ENCODE peak calls at places on chromosomes 12 and 14, in ten cellular contexts. G, E, M, I, C, L, P, Q, W and H are unnamed samples.

GRCh38 chr14:34650786-34651584 is 21.0 kb upstream of the SNX6 start:
- DNase-seq in G (no peak), E (peak; percentile 99), M (no peak), I (peak; percentile 99), C (peak; percentile 95), L (no peak), P (no peak), Q (peak; percentile 87), W (no peak), H (peak; percentile 97)

GRCh38 chr14:45650754-45651153 is 397.8 kb upstream of the MIS18BP1 start:
- DNase-seq in G (no peak), E (no peak), M (no peak), I (no peak), C (no peak), L (no peak), P (no peak), Q (no peak), W (no peak), H (no peak)

GRCh38 chr14:99562848-99563748 is 40.9 kb downstream of the CCDC85C start:
- DNase-seq in G (no peak), E (peak; percentile 76), M (peak; percentile 83), I (peak; percentile 84), C (no peak), L (no peak), P (peak; percentile 96), Q (peak; percentile 33), W (peak; percentile 96), H (peak; percentile 48)

GRCh38 chr12:11771356-11771755 is 121.9 kb downstream of the ETV6 start:
- DNase-seq in G (no peak), E (peak; percentile 73), M (no peak), I (peak; percentile 65), C (peak; percentile 27), L (no peak), P (no peak), Q (no peak), W (no peak), H (peak; percentile 75)

GRCh38 chr12:4270670-4271432 is 2.7 kb upstream of the CCND2 start:
- DNase-seq in G (peak; percentile 45), E (no peak), M (peak; percentile 47), I (no peak), C (peak; percentile 40), L (no peak), P (peak; percentile 82), Q (peak; percentile 19), W (no peak), H (no peak)

GRCh38 chr12:89707623-89707991 is 1.0 kb downstream of the ATP2B1 start:
- DNase-seq in G (no peak), E (no peak), M (no peak), I (no peak), C (no peak), L (peak; percentile 4), P (peak; percentile 59), Q (no peak), W (peak; percentile 28), H (no peak)

GRCh38 chr12:15088115-15088514 is 115.3 kb downstream of the PDE6H start:
- DNase-seq in G (no peak), E (no peak), M (no peak), I (no peak), C (no peak), L (no peak), P (no peak), Q (no peak), W (no peak), H (no peak)

GRCh38 chr12:120944645-120945217 is 33.6 kb upstream of the HNF1A start:
- DNase-seq in G (peak; percentile 31), E (peak; percentile 58), M (peak; percentile 41), I (peak; percentile 23), C (peak; percentile 35), L (peak; percentile 56), P (peak; percentile 85), Q (peak; percentile 58), W (no peak), H (peak; percentile 31)

GRCh38 chr12:96063046-96063445 is 27.7 kb upstream of the LTA4H start:
- DNase-seq in G (no peak), E (peak; percentile 47), M (no peak), I (peak; percentile 39), C (peak; percentile 35), L (no peak), P (no peak), Q (no peak), W (no peak), H (no peak)

GRCh38 chr12:96578526-96579125 is 89.2 kb downstream of the CFAP54 start:
- DNase-seq in G (no peak), E (peak; percentile 77), M (no peak), I (peak; percentile 67), C (peak; percentile 60), L (no peak), P (no peak), Q (peak; percentile 62), W (no peak), H (no peak)

GRCh38 chr12:132445884-132446471 is 44.0 kb upstream of the FBRSL1 start:
- DNase-seq in G (peak; percentile 37), E (peak; percentile 68), M (peak; percentile 47), I (peak; percentile 45), C (peak; percentile 72), L (peak; percentile 82), P (peak; percentile 93), Q (peak; percentile 91), W (no peak), H (peak; percentile 60)

GRCh38 chr12:5177731-5178130 is 134.1 kb downstream of the KCNA5 start:
- DNase-seq in G (no peak), E (no peak), M (no peak), I (no peak), C (peak; percentile 74), L (no peak), P (no peak), Q (peak; percentile 43), W (no peak), H (no peak)

GRCh38 chr14:23447634-23448353 is 12.3 kb upstream of the MYH7 start:
- DNase-seq in G (no peak), E (no peak), M (peak; percentile 83), I (no peak), C (no peak), L (no peak), P (no peak), Q (no peak), W (no peak), H (no peak)

GRCh38 chr14:70995671-70996070 is 88.4 kb downstream of the PCNX1 start:
- DNase-seq in G (no peak), E (peak; percentile 33), M (no peak), I (no peak), C (no peak), L (no peak), P (peak; percentile 65), Q (no peak), W (no peak), H (no peak)

GRCh38 chr12:45050751-45051489 is at the start of gene DBX2:
- DNase-seq in G (no peak), E (peak; percentile 4), M (no peak), I (peak; percentile 2), C (no peak), L (no peak), P (peak; percentile 61), Q (no peak), W (no peak), H (no peak)

GRCh38 chr12:111692575-111693210 is 6.8 kb downstream of the ACAD10 start:
- DNase-seq in G (no peak), E (peak; percentile 48), M (no peak), I (peak; percentile 7), C (no peak), L (no peak), P (peak; percentile 63), Q (no peak), W (no peak), H (peak; percentile 43)

GRCh38 chr14:61638595-61639391 is 56.5 kb upstream of the HIF1A start:
- DNase-seq in G (no peak), E (peak; percentile 73), M (no peak), I (no peak), C (no peak), L (no peak), P (no peak), Q (no peak), W (no peak), H (no peak)

GRCh38 chr12:4268549-4269181 is 4.9 kb upstream of the CCND2 start:
- DNase-seq in G (no peak), E (no peak), M (no peak), I (no peak), C (peak; percentile 12), L (peak; percentile 16), P (no peak), Q (no peak), W (no peak), H (no peak)